ENCODE peak calls at places on chromosomes 12 and 14, in ten cellular contexts. Z is upper lobe of right lung; J is tibial nerve; M is effector memory CD4-positive, alpha-beta T cell; H is AG04449; T is endodermal cell; G is AG10803; P is fibroblast of lung; Q is skeletal muscle cell; D is sigmoid colon. N is an unnamed sample.

GRCh38 chr12:76449572-76449971 is 101.4 kb upstream of the BBS10 start:
- DNase-seq in H (no peak), J (no peak), T (no peak), M (no peak), Q (peak), D (no peak), G (peak), P (peak), Z (no peak), N (no peak)

GRCh38 chr12:105775351-105775750 is 363.4 kb downstream of the NUAK1 start:
- DNase-seq in D (no peak), G (peak), P (peak), Q (peak), Z (no peak), M (no peak), J (no peak), H (peak), T (no peak), N (no peak)

GRCh38 chr14:56131004-56131864 is 13.0 kb downstream of the PELI2 start:
- DNase-seq in P (no peak), H (no peak), G (no peak), Z (no peak), T (no peak), J (no peak), Q (no peak), M (no peak), D (no peak), N (no peak)

GRCh38 chr12:104715562-104716182 is 242.4 kb downstream of the SLC41A2 start:
- DNase-seq in H (no peak), J (no peak), M (no peak), Z (no peak), P (no peak), Q (no peak), G (no peak), T (no peak), D (no peak), N (no peak)

GRCh38 chr12:53990311-53991076 is 5.5 kb downstream of the HOXC10 start:
- DNase-seq in G (no peak), D (no peak), Z (no peak), J (no peak), M (no peak), Q (no peak), P (no peak), T (no peak), H (no peak), N (no peak)

GRCh38 chr14:50832935-50833607 is 2.1 kb upstream of the NIN start:
- DNase-seq in P (no peak), H (no peak), Q (no peak), M (no peak), T (no peak), D (no peak), J (no peak), G (no peak), Z (no peak), N (no peak)

GRCh38 chr12:70719672-70720420 is 82.6 kb upstream of the PTPRB start:
- DNase-seq in M (no peak), Z (peak), Q (peak), J (peak), P (peak), G (peak), H (peak), T (peak), D (peak), N (no peak)

GRCh38 chr12:54937376-54937775 is 47.2 kb downstream of the TESPA1 start:
- DNase-seq in P (no peak), D (no peak), T (no peak), M (no peak), Z (no peak), H (no peak), G (no peak), Q (no peak), J (no peak), N (no peak)

GRCh38 chr14:71666579-71667145 is 265.6 kb upstream of the RGS6 start:
- DNase-seq in D (no peak), M (no peak), J (no peak), Z (no peak), P (no peak), Q (no peak), T (no peak), G (no peak), H (no peak), N (no peak)

GRCh38 chr12:76720068-76720467 is 43.8 kb upstream of the ZDHHC17 start:
- DNase-seq in Z (no peak), P (no peak), G (peak), D (no peak), T (no peak), H (no peak), M (no peak), Q (no peak), J (no peak), N (no peak)

GRCh38 chr14:105547741-105548169 is 21.4 kb downstream of the TMEM121 start:
- DNase-seq in M (no peak), Q (no peak), P (no peak), T (no peak), D (no peak), J (no peak), Z (peak), G (no peak), H (no peak), N (no peak)

GRCh38 chr14:90373887-90374286 is 22.9 kb upstream of the CALM1 start:
- DNase-seq in T (no peak), P (no peak), D (no peak), H (no peak), Z (no peak), J (no peak), M (no peak), G (no peak), Q (no peak), N (no peak)

GRCh38 chr12:78431931-78432330 is 432.6 kb upstream of the SYT1 start:
- DNase-seq in H (no peak), T (no peak), M (no peak), D (no peak), G (peak), Q (no peak), Z (no peak), J (no peak), P (peak), N (no peak)

GRCh38 chr12:22415342-22416309 is 81.1 kb upstream of the ST8SIA1 start:
- DNase-seq in P (no peak), D (no peak), H (no peak), Z (no peak), M (no peak), Q (no peak), G (peak), J (no peak), T (no peak), N (no peak)

GRCh38 chr12:112350593-112351592 is 31.3 kb downstream of the HECTD4 start:
- DNase-seq in P (peak), T (no peak), J (no peak), D (no peak), G (peak), Z (no peak), M (no peak), H (no peak), Q (no peak), N (no peak)

GRCh38 chr14:76227450-76228050 is 75.8 kb downstream of the GPATCH2L start:
- DNase-seq in J (no peak), Q (peak), P (peak), M (no peak), T (no peak), Z (no peak), H (peak), D (no peak), G (peak), N (no peak)

GRCh38 chr12:88391556-88391955 is 188.7 kb downstream of the KITLG start:
- DNase-seq in P (peak), Q (peak), H (peak), T (no peak), G (peak), M (no peak), Z (no peak), J (no peak), D (no peak), N (no peak)

GRCh38 chr12:116319851-116320621 is 42.5 kb upstream of the MED13L start:
- DNase-seq in Z (no peak), H (peak), M (no peak), T (no peak), G (peak), P (peak), D (peak), Q (peak), J (peak), N (no peak)
- H3K4me3 ChIP-seq in Z (peak), H (peak), M (no peak), T (no peak), G (peak), P (peak), D (no peak), Q (peak), J (no peak), N (peak)

GRCh38 chr12:8036366-8036765 is 3.9 kb downstream of the FOXJ2 start:
- DNase-seq in T (no peak), H (no peak), Q (no peak), Z (no peak), D (no peak), G (no peak), M (no peak), P (no peak), J (no peak), N (no peak)

GRCh38 chr12:8037947-8038346 is 5.4 kb downstream of the FOXJ2 start:
- DNase-seq in Z (no peak), G (no peak), P (no peak), Q (no peak), J (no peak), D (no peak), H (no peak), M (no peak), T (peak), N (no peak)

GRCh38 chr12:8037046-8037663 is 4.6 kb downstream of the FOXJ2 start:
- DNase-seq in H (no peak), J (no peak), Q (no peak), D (no peak), P (no peak), Z (no peak), T (no peak), G (no peak), M (no peak), N (no peak)

GRCh38 chr12:8035440-8036010 is 3.0 kb downstream of the FOXJ2 start:
- DNase-seq in M (no peak), Q (no peak), Z (no peak), H (no peak), J (no peak), P (no peak), D (no peak), T (peak), G (no peak), N (no peak)

GRCh38 chr12:8038659-8039114 is 6.2 kb downstream of the FOXJ2 start:
- DNase-seq in Z (peak), Q (peak), T (peak), D (peak), J (no peak), H (no peak), M (peak), P (peak), G (peak), N (no peak)
- H3K4me3 ChIP-seq in Z (peak), Q (peak), T (peak), D (no peak), J (peak), H (peak), M (peak), P (peak), G (peak), N (peak)

GRCh38 chr14:99649643-99650042 is 4.7 kb downstream of the HHIPL1 start:
- DNase-seq in D (no peak), Q (no peak), G (no peak), H (no peak), J (no peak), T (no peak), P (no peak), Z (no peak), M (no peak), N (no peak)
- H3K4me3 ChIP-seq in D (no peak), Q (no peak), G (no peak), H (no peak), J (no peak), T (no peak), P (no peak), Z (no peak), M (no peak), N (no peak)

GRCh38 chr14:59576332-59577294 is at the start of gene CCDC175:
- DNase-seq in Z (peak), G (peak), D (peak), Q (peak), T (peak), J (peak), M (peak), H (no peak), P (peak), N (peak)
- H3K4me3 ChIP-seq in Z (peak), G (peak), D (peak), Q (peak), T (peak), J (peak), M (peak), H (peak), P (peak), N (peak)